ENCODE peak calls at places on chromosomes 5 and 9, in five cellular contexts. C is PC-9, E is DMS 273 treated with DMSO at 0.1 percent for 48 hours, S is nephron progenitor cell, W is endothelial cell. T is an unnamed sample.

GRCh38 chr9:18785604-18786003 is 247.4 kb downstream of the SAXO1 start:
- DNase-seq in C (no peak), E (no peak), S (no peak), W (no peak), T (no peak)

GRCh38 chr9:120378680-120379079 is 201.3 kb downstream of the CDK5RAP2 start:
- DNase-seq in C (no peak), E (no peak), S (no peak), W (no peak), T (no peak)

GRCh38 chr5:149938791-149939358 is 5.7 kb downstream of the PDE6A start:
- DNase-seq in C (peak), E (no peak), S (no peak), W (no peak), T (peak)

GRCh38 chr5:121285861-121286527 is 565.7 kb upstream of the FTMT start:
- DNase-seq in C (no peak), E (no peak), S (no peak), W (no peak), T (peak)

GRCh38 chr5:10563132-10563939 is 534 bp upstream of the ANKRD33B start:
- DNase-seq in C (no peak), E (no peak), S (no peak), W (peak), T (peak)

GRCh38 chr5:94544031-94544650 is 74.3 kb downstream of the KIAA0825 start:
- DNase-seq in C (no peak), E (no peak), S (no peak), W (no peak), T (peak)

GRCh38 chr5:43038523-43038989 is 1.6 kb downstream of the ANXA2R start:
- DNase-seq in C (no peak), E (no peak), S (no peak), W (no peak), T (no peak)

GRCh38 chr5:76403713-76403962 is 553 bp downstream of the IQGAP2 start:
- DNase-seq in C (no peak), E (peak), S (no peak), W (peak), T (no peak)

GRCh38 chr9:81653240-81653639 is 36.1 kb downstream of the TLE1 start:
- DNase-seq in C (no peak), E (no peak), S (no peak), W (no peak), T (no peak)

GRCh38 chr9:131618071-131618479 is 72.8 kb downstream of the PRRT1B start:
- DNase-seq in C (peak), E (no peak), S (no peak), W (no peak), T (no peak)

GRCh38 chr9:94639996-94640376 is 668 bp upstream of the FBP1 start:
- DNase-seq in C (peak), E (no peak), S (no peak), W (peak), T (peak)

GRCh38 chr5:128356011-128356410 is 182.0 kb downstream of the FBN2 start:
- DNase-seq in C (no peak), E (peak), S (no peak), W (no peak), T (no peak)

GRCh38 chr5:11319851-11320580 is 559.0 kb upstream of the DAP start:
- DNase-seq in C (no peak), E (no peak), S (no peak), W (no peak), T (peak)